ENCODE peak calls at places on chromosomes 2 and 18, in five cellular contexts. One of them, this sample, is unnamed.

GRCh38 chr18:73879771-73880170 is 267.9 kb downstream of the FBXO15 start:
- DNase-seq in upper lobe of right lung: no peak
- DNase-seq in dorsolateral prefrontal cortex: no peak
- DNase-seq in brain microvascular endothelial cell: peak; percentile 71
- DNase-seq in mammary epithelial cell: no peak
- DNase-seq in this sample: no peak

GRCh38 chr2:232674491-232674890 is 22.6 kb upstream of the GIGYF2 start:
- DNase-seq in dorsolateral prefrontal cortex: no peak
- DNase-seq in mammary epithelial cell: no peak
- DNase-seq in upper lobe of right lung: no peak
- DNase-seq in brain microvascular endothelial cell: no peak
- DNase-seq in this sample: no peak

GRCh38 chr2:66901344-66901743 is 466.4 kb downstream of the MEIS1 start:
- DNase-seq in dorsolateral prefrontal cortex: no peak
- DNase-seq in upper lobe of right lung: no peak
- DNase-seq in brain microvascular endothelial cell: no peak
- DNase-seq in mammary epithelial cell: no peak
- DNase-seq in this sample: no peak

GRCh38 chr2:96870631-96871255 is 863 bp upstream of the SEMA4C start:
- DNase-seq in dorsolateral prefrontal cortex: peak; percentile 65
- DNase-seq in brain microvascular endothelial cell: no peak
- DNase-seq in upper lobe of right lung: peak; percentile 79
- DNase-seq in mammary epithelial cell: no peak
- DNase-seq in this sample: no peak

GRCh38 chr2:27051902-27052645 is 606 bp downstream of the AGBL5 start:
- DNase-seq in dorsolateral prefrontal cortex: peak; percentile 62
- DNase-seq in mammary epithelial cell: no peak
- DNase-seq in brain microvascular endothelial cell: no peak
- DNase-seq in upper lobe of right lung: peak; percentile 82
- DNase-seq in this sample: peak; percentile 66

GRCh38 chr18:49814147-49814499 is 790 bp upstream of the ACAA2 start:
- DNase-seq in dorsolateral prefrontal cortex: peak; percentile 63
- DNase-seq in brain microvascular endothelial cell: peak; percentile 49
- DNase-seq in upper lobe of right lung: peak; percentile 82
- DNase-seq in mammary epithelial cell: peak; percentile 58
- DNase-seq in this sample: peak; percentile 27

GRCh38 chr2:27264253-27264752 is 1.5 kb upstream of the SLC30A3 start:
- DNase-seq in mammary epithelial cell: no peak
- DNase-seq in upper lobe of right lung: no peak
- DNase-seq in brain microvascular endothelial cell: no peak
- DNase-seq in dorsolateral prefrontal cortex: no peak
- DNase-seq in this sample: no peak

GRCh38 chr2:127270663-127271062 is 23.3 kb downstream of the ERCC3 start:
- DNase-seq in dorsolateral prefrontal cortex: no peak
- DNase-seq in upper lobe of right lung: no peak
- DNase-seq in brain microvascular endothelial cell: no peak
- DNase-seq in mammary epithelial cell: no peak
- DNase-seq in this sample: no peak

GRCh38 chr18:24734058-24734457 is 273.6 kb downstream of the HRH4 start:
- DNase-seq in dorsolateral prefrontal cortex: peak; percentile 46
- DNase-seq in upper lobe of right lung: no peak
- DNase-seq in mammary epithelial cell: peak; percentile 62
- DNase-seq in brain microvascular endothelial cell: no peak
- DNase-seq in this sample: no peak

GRCh38 chr2:231642631-231643493 is 50.2 kb downstream of the TEX44 start:
- DNase-seq in mammary epithelial cell: peak; percentile 99
- DNase-seq in brain microvascular endothelial cell: peak; percentile 90
- DNase-seq in upper lobe of right lung: peak; percentile 84
- DNase-seq in dorsolateral prefrontal cortex: no peak
- DNase-seq in this sample: no peak

GRCh38 chr2:195606179-195606578 is 50.8 kb upstream of the SLC39A10 start:
- DNase-seq in brain microvascular endothelial cell: no peak
- DNase-seq in dorsolateral prefrontal cortex: no peak
- DNase-seq in mammary epithelial cell: no peak
- DNase-seq in upper lobe of right lung: no peak
- DNase-seq in this sample: no peak

GRCh38 chr2:64551851-64552250 is 27.7 kb downstream of the AFTPH start:
- DNase-seq in upper lobe of right lung: no peak
- DNase-seq in dorsolateral prefrontal cortex: no peak
- DNase-seq in mammary epithelial cell: no peak
- DNase-seq in brain microvascular endothelial cell: no peak
- DNase-seq in this sample: no peak

GRCh38 chr2:217858519-217859466 is 144.0 kb downstream of the TNS1 start:
- DNase-seq in brain microvascular endothelial cell: peak; percentile 96
- DNase-seq in dorsolateral prefrontal cortex: peak; percentile 77
- DNase-seq in mammary epithelial cell: no peak
- DNase-seq in upper lobe of right lung: no peak
- DNase-seq in this sample: peak; percentile 65

GRCh38 chr2:226554726-226555125 is 244.9 kb downstream of the IRS1 start:
- DNase-seq in upper lobe of right lung: no peak
- DNase-seq in mammary epithelial cell: no peak
- DNase-seq in dorsolateral prefrontal cortex: no peak
- DNase-seq in brain microvascular endothelial cell: no peak
- DNase-seq in this sample: no peak

GRCh38 chr2:415986-416610 is 128.2 kb upstream of the ALKAL2 start:
- DNase-seq in dorsolateral prefrontal cortex: no peak
- DNase-seq in upper lobe of right lung: no peak
- DNase-seq in mammary epithelial cell: no peak
- DNase-seq in brain microvascular endothelial cell: no peak
- DNase-seq in this sample: no peak

GRCh38 chr2:160334028-160334729 is 134.1 kb upstream of the ITGB6 start:
- DNase-seq in dorsolateral prefrontal cortex: no peak
- DNase-seq in mammary epithelial cell: no peak
- DNase-seq in upper lobe of right lung: no peak
- DNase-seq in brain microvascular endothelial cell: no peak
- DNase-seq in this sample: no peak

GRCh38 chr18:9133225-9133624 is 3.4 kb upstream of the ANKRD12 start:
- DNase-seq in upper lobe of right lung: no peak
- DNase-seq in dorsolateral prefrontal cortex: no peak
- DNase-seq in mammary epithelial cell: no peak
- DNase-seq in brain microvascular endothelial cell: no peak
- DNase-seq in this sample: no peak

GRCh38 chr2:63840081-63840784 is 1.5 kb upstream of the UGP2 start:
- DNase-seq in mammary epithelial cell: no peak
- DNase-seq in brain microvascular endothelial cell: no peak
- DNase-seq in dorsolateral prefrontal cortex: no peak
- DNase-seq in upper lobe of right lung: no peak
- DNase-seq in this sample: no peak

GRCh38 chr2:185785851-185786473 is 47.4 kb downstream of the FSIP2 start:
- DNase-seq in upper lobe of right lung: no peak
- DNase-seq in mammary epithelial cell: no peak
- DNase-seq in brain microvascular endothelial cell: no peak
- DNase-seq in dorsolateral prefrontal cortex: no peak
- DNase-seq in this sample: no peak

GRCh38 chr2:86498468-86499260 is 57.5 kb downstream of the KDM3A start:
- DNase-seq in mammary epithelial cell: peak; percentile 89
- DNase-seq in brain microvascular endothelial cell: no peak
- DNase-seq in upper lobe of right lung: no peak
- DNase-seq in dorsolateral prefrontal cortex: no peak
- DNase-seq in this sample: no peak

GRCh38 chr2:66501267-66501666 is 66.3 kb downstream of the MEIS1 start:
- DNase-seq in brain microvascular endothelial cell: no peak
- DNase-seq in upper lobe of right lung: no peak
- DNase-seq in dorsolateral prefrontal cortex: no peak
- DNase-seq in mammary epithelial cell: no peak
- DNase-seq in this sample: no peak

GRCh38 chr2:106562826-106563594 is 75.8 kb downstream of the CD8B2 start:
- DNase-seq in dorsolateral prefrontal cortex: no peak
- DNase-seq in brain microvascular endothelial cell: no peak
- DNase-seq in mammary epithelial cell: no peak
- DNase-seq in upper lobe of right lung: no peak
- DNase-seq in this sample: no peak

GRCh38 chr2:30677231-30677630 is 130.0 kb downstream of the CAPN13 start:
- DNase-seq in dorsolateral prefrontal cortex: no peak
- DNase-seq in brain microvascular endothelial cell: no peak
- DNase-seq in upper lobe of right lung: no peak
- DNase-seq in mammary epithelial cell: no peak
- DNase-seq in this sample: no peak

GRCh38 chr2:100861340-100861739 is 41.4 kb downstream of the NPAS2 start:
- DNase-seq in brain microvascular endothelial cell: no peak
- DNase-seq in upper lobe of right lung: no peak
- DNase-seq in dorsolateral prefrontal cortex: no peak
- DNase-seq in mammary epithelial cell: no peak
- DNase-seq in this sample: no peak

GRCh38 chr18:3715223-3716080 is 265.5 kb downstream of the TGIF1 start:
- DNase-seq in mammary epithelial cell: no peak
- DNase-seq in dorsolateral prefrontal cortex: no peak
- DNase-seq in brain microvascular endothelial cell: no peak
- DNase-seq in upper lobe of right lung: no peak
- DNase-seq in this sample: no peak

GRCh38 chr18:3347286-3347803 is 85.4 kb downstream of the MYL12B start:
- DNase-seq in dorsolateral prefrontal cortex: no peak
- DNase-seq in mammary epithelial cell: no peak
- DNase-seq in upper lobe of right lung: no peak
- DNase-seq in brain microvascular endothelial cell: no peak
- DNase-seq in this sample: no peak

GRCh38 chr2:157596992-157597681 is 31.5 kb downstream of the ACVR1C start:
- DNase-seq in upper lobe of right lung: peak; percentile 76
- DNase-seq in dorsolateral prefrontal cortex: peak; percentile 48
- DNase-seq in brain microvascular endothelial cell: peak; percentile 14
- DNase-seq in mammary epithelial cell: peak; percentile 11
- DNase-seq in this sample: peak; percentile 57

GRCh38 chr2:96923810-96924774 is 54.2 kb upstream of the SEMA4C start:
- DNase-seq in brain microvascular endothelial cell: no peak
- DNase-seq in mammary epithelial cell: no peak
- DNase-seq in dorsolateral prefrontal cortex: no peak
- DNase-seq in upper lobe of right lung: no peak
- DNase-seq in this sample: peak; percentile 36

GRCh38 chr2:238169021-238169707 is 10.4 kb downstream of the ERFE start:
- DNase-seq in upper lobe of right lung: peak; percentile 10
- DNase-seq in brain microvascular endothelial cell: peak; percentile 94
- DNase-seq in dorsolateral prefrontal cortex: no peak
- DNase-seq in mammary epithelial cell: peak; percentile 17
- DNase-seq in this sample: no peak

GRCh38 chr2:55965276-55965675 is 41.7 kb upstream of the EFEMP1 start:
- DNase-seq in dorsolateral prefrontal cortex: no peak
- DNase-seq in mammary epithelial cell: no peak
- DNase-seq in brain microvascular endothelial cell: no peak
- DNase-seq in upper lobe of right lung: no peak
- DNase-seq in this sample: no peak

GRCh38 chr2:143616452-143616851 is 487.2 kb downstream of the ARHGAP15 start:
- DNase-seq in brain microvascular endothelial cell: no peak
- DNase-seq in dorsolateral prefrontal cortex: no peak
- DNase-seq in mammary epithelial cell: no peak
- DNase-seq in upper lobe of right lung: no peak
- DNase-seq in this sample: no peak

DNA sequence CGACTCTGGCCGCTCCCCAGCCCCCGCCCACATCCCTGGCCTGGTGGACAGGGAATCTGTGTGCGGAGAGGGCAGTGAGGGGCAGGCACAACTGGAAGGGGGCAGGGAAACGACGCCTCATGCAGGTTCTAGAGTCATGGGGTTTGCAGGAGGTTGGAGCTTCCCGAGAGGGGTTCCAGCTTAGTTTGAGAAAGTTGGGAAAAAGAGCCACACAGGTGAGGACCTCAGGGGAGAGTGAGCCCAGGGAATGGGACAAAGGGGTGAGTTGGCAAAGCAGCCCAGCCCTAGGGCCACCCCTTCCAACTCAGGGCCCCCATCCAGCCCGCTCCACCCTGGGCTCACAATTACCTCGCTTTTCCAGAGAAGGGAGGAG is 1.7 kb downstream of the RTKN start:
- DNase-seq in upper lobe of right lung: no peak
- DNase-seq in mammary epithelial cell: peak; percentile 33
- DNase-seq in brain microvascular endothelial cell: no peak
- DNase-seq in dorsolateral prefrontal cortex: peak; percentile 92
- DNase-seq in this sample: peak; percentile 78
- H3K27ac ChIP-seq in upper lobe of right lung: peak overlapping the region; percentile 84
- H3K27ac ChIP-seq in mammary epithelial cell: peak overlapping the region; percentile 83
- H3K27ac ChIP-seq in brain microvascular endothelial cell: peak overlapping the region; percentile 33
- H3K27ac ChIP-seq in dorsolateral prefrontal cortex: peak overlapping the region; percentile 90
- H3K27ac ChIP-seq in this sample: peak overlapping the region; percentile 100

DNA sequence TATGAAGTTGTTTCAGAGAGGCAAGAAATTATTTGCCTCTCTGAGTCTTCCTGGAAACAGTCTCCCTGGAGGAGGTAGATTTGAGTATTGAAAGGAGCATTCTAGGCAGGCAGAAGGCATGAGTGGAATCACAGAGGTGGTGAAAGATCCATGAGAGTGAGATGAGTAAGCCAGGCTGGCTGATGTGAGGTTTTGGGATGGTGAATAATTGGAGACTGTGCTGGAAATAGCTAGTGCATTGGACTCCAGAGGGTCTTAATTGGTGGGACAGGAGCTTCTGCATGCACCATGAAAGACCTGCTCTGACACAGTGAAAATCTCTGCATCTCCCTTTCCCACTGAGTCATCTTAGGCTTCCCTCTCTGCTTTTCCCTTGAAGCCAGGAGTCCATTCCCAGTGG is 46.3 kb downstream of the CDC42EP3 start:
- DNase-seq in brain microvascular endothelial cell: peak; percentile 68
- DNase-seq in dorsolateral prefrontal cortex: no peak
- DNase-seq in upper lobe of right lung: no peak
- DNase-seq in mammary epithelial cell: peak; percentile 84
- DNase-seq in this sample: no peak
- H3K27ac ChIP-seq in brain microvascular endothelial cell: peak overlapping the region; percentile 70
- H3K27ac ChIP-seq in dorsolateral prefrontal cortex: peak overlapping the region; percentile 5
- H3K27ac ChIP-seq in upper lobe of right lung: peak overlapping the region; percentile 14
- H3K27ac ChIP-seq in mammary epithelial cell: peak overlapping the region; percentile 79
- H3K27ac ChIP-seq in this sample: no peak overlapping the region

GRCh38 chr2:54387592-54387991 is 68.5 kb upstream of the SPTBN1 start:
- DNase-seq in upper lobe of right lung: no peak
- DNase-seq in mammary epithelial cell: no peak
- DNase-seq in brain microvascular endothelial cell: no peak
- DNase-seq in dorsolateral prefrontal cortex: no peak
- DNase-seq in this sample: no peak
- H3K27ac ChIP-seq in upper lobe of right lung: peak overlapping the region; percentile 48
- H3K27ac ChIP-seq in mammary epithelial cell: no peak overlapping the region
- H3K27ac ChIP-seq in brain microvascular endothelial cell: no peak overlapping the region
- H3K27ac ChIP-seq in dorsolateral prefrontal cortex: peak overlapping the region; percentile 90
- H3K27ac ChIP-seq in this sample: no peak overlapping the region

GRCh38 chr2:43082878-43083261 is 143.5 kb downstream of the ZFP36L2 start:
- DNase-seq in mammary epithelial cell: no peak
- DNase-seq in upper lobe of right lung: no peak
- DNase-seq in dorsolateral prefrontal cortex: no peak
- DNase-seq in brain microvascular endothelial cell: no peak
- DNase-seq in this sample: no peak
- H3K27ac ChIP-seq in mammary epithelial cell: peak overlapping the region; percentile 94
- H3K27ac ChIP-seq in upper lobe of right lung: peak overlapping the region; percentile 66
- H3K27ac ChIP-seq in dorsolateral prefrontal cortex: peak overlapping the region; percentile 74
- H3K27ac ChIP-seq in brain microvascular endothelial cell: peak overlapping the region; percentile 73
- H3K27ac ChIP-seq in this sample: peak overlapping the region; percentile 36

GRCh38 chr2:9467687-9468086 is 6.7 kb upstream of the IAH1 start:
- DNase-seq in mammary epithelial cell: no peak
- DNase-seq in upper lobe of right lung: peak; percentile 84
- DNase-seq in dorsolateral prefrontal cortex: no peak
- DNase-seq in brain microvascular endothelial cell: no peak
- DNase-seq in this sample: no peak
- H3K27ac ChIP-seq in mammary epithelial cell: no peak overlapping the region
- H3K27ac ChIP-seq in upper lobe of right lung: no peak overlapping the region
- H3K27ac ChIP-seq in dorsolateral prefrontal cortex: no peak overlapping the region
- H3K27ac ChIP-seq in brain microvascular endothelial cell: no peak overlapping the region
- H3K27ac ChIP-seq in this sample: no peak overlapping the region